ENCODE peak calls at places on chromosomes 13 and 19, in ten cellular contexts. R, M, Z, A, I, W, Q, V, H and U are unnamed samples.

GRCh38 chr13:72990883-72991282 is 67.9 kb upstream of the KLF5 start:
- DNase-seq in R (no peak), M (no peak), Z (no peak), A (no peak), I (no peak), W (no peak), Q (no peak), V (no peak), H (no peak), U (no peak)

GRCh38 chr13:76723551-76724232 is 162.5 kb downstream of the KCTD12 start:
- DNase-seq in R (peak), M (no peak), Z (no peak), A (peak), I (no peak), W (no peak), Q (no peak), V (peak), H (no peak), U (no peak)

GRCh38 chr19:46192990-46193650 is 36.4 kb upstream of the IGFL1 start:
- DNase-seq in R (peak), M (peak), Z (no peak), A (peak), I (no peak), W (no peak), Q (no peak), V (no peak), H (peak), U (no peak)

GRCh38 chr13:36453518-36453917 is 21.2 kb downstream of the CCNA1 start:
- DNase-seq in R (peak), M (no peak), Z (no peak), A (peak), I (no peak), W (no peak), Q (no peak), V (no peak), H (no peak), U (no peak)

GRCh38 chr19:13033819-13034611 is 38.7 kb downstream of the NFIX start:
- DNase-seq in R (peak), M (no peak), Z (peak), A (peak), I (no peak), W (no peak), Q (peak), V (peak), H (peak), U (no peak)

GRCh38 chr13:50080856-50081105 is 65.5 kb downstream of the KCNRG start:
- DNase-seq in R (peak), M (no peak), Z (no peak), A (no peak), I (no peak), W (no peak), Q (no peak), V (no peak), H (no peak), U (no peak)

GRCh38 chr13:112768795-112769411 is 79.1 kb downstream of the ATP11A start:
- DNase-seq in R (no peak), M (no peak), Z (no peak), A (no peak), I (no peak), W (no peak), Q (no peak), V (no peak), H (no peak), U (no peak)

GRCh38 chr19:16381756-16382401 is 57.3 kb downstream of the KLF2 start:
- DNase-seq in R (peak), M (no peak), Z (no peak), A (peak), I (no peak), W (no peak), Q (no peak), V (no peak), H (no peak), U (no peak)

GRCh38 chr19:14497347-14497921 is 1.5 kb upstream of the GIPC1 start:
- DNase-seq in R (peak), M (no peak), Z (no peak), A (peak), I (no peak), W (no peak), Q (peak), V (no peak), H (no peak), U (no peak)

GRCh38 chr13:25659091-25659502 is 287.3 kb downstream of the ATP8A2 start:
- DNase-seq in R (no peak), M (no peak), Z (peak), A (no peak), I (peak), W (no peak), Q (no peak), V (no peak), H (no peak), U (no peak)

GRCh38 chr13:113857531-113858195 is 6.2 kb downstream of the GAS6 start:
- DNase-seq in R (peak), M (no peak), Z (no peak), A (no peak), I (no peak), W (no peak), Q (no peak), V (no peak), H (no peak), U (peak)

GRCh38 chr13:28492527-28493367 is 2.2 kb downstream of the FLT1 start:
- DNase-seq in R (no peak), M (no peak), Z (no peak), A (no peak), I (no peak), W (no peak), Q (no peak), V (no peak), H (peak), U (no peak)

GRCh38 chr13:93169980-93170379 is 56.6 kb upstream of the GPC6 start:
- DNase-seq in R (no peak), M (peak), Z (no peak), A (no peak), I (no peak), W (no peak), Q (no peak), V (no peak), H (no peak), U (no peak)